ENCODE peak calls at places on chromosomes 6 and 20, in four cellular contexts. One of them, this sample, is unnamed.

GRCh38 chr20:17537959-17538358 is 6.8 kb upstream of the BFSP1 start:
- DNase-seq in HepG2: no peak
- DNase-seq in GM12878: no peak
- DNase-seq in H1: no peak
- DNase-seq in this sample: no peak

GRCh38 chr6:4281341-4282293 is 146.2 kb upstream of the ECI2 start:
- DNase-seq in HepG2: no peak
- DNase-seq in GM12878: peak; percentile 53
- DNase-seq in H1: peak; percentile 44
- DNase-seq in this sample: no peak

GRCh38 chr6:17865798-17866725 is 121.4 kb downstream of the KIF13A start:
- DNase-seq in GM12878: no peak
- DNase-seq in H1: peak; percentile 7
- DNase-seq in HepG2: peak; percentile 53
- DNase-seq in this sample: no peak

GRCh38 chr20:64108731-64109389 is 1.5 kb upstream of the NPBWR2 start:
- DNase-seq in H1: no peak
- DNase-seq in HepG2: no peak
- DNase-seq in GM12878: no peak
- DNase-seq in this sample: no peak

GRCh38 chr6:135282425-135282824 is 101.3 kb downstream of the MYB start:
- DNase-seq in H1: no peak
- DNase-seq in HepG2: no peak
- DNase-seq in GM12878: no peak
- DNase-seq in this sample: no peak

GRCh38 chr6:88004707-88005106 is 42.9 kb upstream of the SPACA1 start:
- DNase-seq in HepG2: no peak
- DNase-seq in H1: no peak
- DNase-seq in GM12878: no peak
- DNase-seq in this sample: no peak

GRCh38 chr6:10441655-10442009 is 26.8 kb upstream of the TFAP2A start:
- DNase-seq in H1: no peak
- DNase-seq in HepG2: no peak
- DNase-seq in GM12878: no peak
- DNase-seq in this sample: no peak

GRCh38 chr20:25389858-25390537 is 637 bp downstream of the ABHD12 start:
- DNase-seq in GM12878: no peak
- DNase-seq in H1: no peak
- DNase-seq in HepG2: no peak
- DNase-seq in this sample: no peak

GRCh38 chr20:21053002-21053762 is 53.0 kb downstream of the LINC00237 start:
- DNase-seq in GM12878: no peak
- DNase-seq in HepG2: peak; percentile 97
- DNase-seq in H1: no peak
- DNase-seq in this sample: peak; percentile 5

GRCh38 chr6:446418-447366 is 55.1 kb downstream of the IRF4 start:
- DNase-seq in H1: no peak
- DNase-seq in GM12878: no peak
- DNase-seq in HepG2: no peak
- DNase-seq in this sample: no peak

GRCh38 chr20:44733341-44734069 is 12.2 kb upstream of the KCNK15 start:
- DNase-seq in H1: no peak
- DNase-seq in HepG2: peak; percentile 67
- DNase-seq in GM12878: no peak
- DNase-seq in this sample: peak; percentile 71

GRCh38 chr20:45044084-45044573 is 56.8 kb downstream of the KCNS1 start:
- DNase-seq in H1: peak; percentile 13
- DNase-seq in GM12878: no peak
- DNase-seq in HepG2: peak; percentile 82
- DNase-seq in this sample: peak; percentile 27

GRCh38 chr6:159100789-159101182 is 56.0 kb upstream of the TAGAP start:
- DNase-seq in HepG2: peak; percentile 15
- DNase-seq in GM12878: no peak
- DNase-seq in H1: no peak
- DNase-seq in this sample: no peak

GRCh38 chr6:170209354-170210025 is 81.4 kb downstream of the DLL1 start:
- DNase-seq in H1: no peak
- DNase-seq in GM12878: no peak
- DNase-seq in HepG2: no peak
- DNase-seq in this sample: no peak

GRCh38 chr20:12775041-12775440 is 233.7 kb upstream of the SPTLC3 start:
- DNase-seq in GM12878: no peak
- DNase-seq in HepG2: no peak
- DNase-seq in H1: no peak
- DNase-seq in this sample: no peak

GRCh38 chr20:58310291-58310782 is 822 bp downstream of the RAB22A start:
- DNase-seq in GM12878: no peak
- DNase-seq in H1: no peak
- DNase-seq in HepG2: peak; percentile 57
- DNase-seq in this sample: no peak

GRCh38 chr6:3480009-3480408 is 23.2 kb upstream of the SLC22A23 start:
- DNase-seq in GM12878: no peak
- DNase-seq in H1: no peak
- DNase-seq in HepG2: no peak
- DNase-seq in this sample: no peak

GRCh38 chr6:131602913-131603312 is 25.1 kb downstream of the MED23 start:
- DNase-seq in H1: no peak
- DNase-seq in GM12878: no peak
- DNase-seq in HepG2: no peak
- DNase-seq in this sample: no peak

GRCh38 chr6:168895102-168895812 is 358.4 kb downstream of the THBS2 start:
- DNase-seq in H1: no peak
- DNase-seq in GM12878: peak; percentile 5
- DNase-seq in HepG2: peak; percentile 71
- DNase-seq in this sample: peak; percentile 46

GRCh38 chr6:33143113-33143760 is 49.0 kb downstream of the COL11A2 start:
- DNase-seq in H1: no peak
- DNase-seq in GM12878: no peak
- DNase-seq in HepG2: no peak
- DNase-seq in this sample: no peak

GRCh38 chr6:143410859-143411270 is 39.6 kb downstream of the ADAT2 start:
- DNase-seq in GM12878: no peak
- DNase-seq in HepG2: peak; percentile 95
- DNase-seq in H1: no peak
- DNase-seq in this sample: no peak

GRCh38 chr6:134590449-134590848 is 272.5 kb upstream of the SGK1 start:
- DNase-seq in HepG2: no peak
- DNase-seq in GM12878: no peak
- DNase-seq in H1: no peak
- DNase-seq in this sample: no peak

GRCh38 chr20:48189177-48189576 is 403.9 kb upstream of the SULF2 start:
- DNase-seq in H1: no peak
- DNase-seq in GM12878: peak; percentile 2
- DNase-seq in HepG2: peak; percentile 63
- DNase-seq in this sample: no peak

GRCh38 chr6:160735523-160735922 is 33.5 kb downstream of the PLG start:
- DNase-seq in GM12878: peak; percentile 48
- DNase-seq in HepG2: no peak
- DNase-seq in H1: no peak
- DNase-seq in this sample: no peak

GRCh38 chr6:160737934-160738333 is 35.9 kb downstream of the PLG start:
- DNase-seq in GM12878: no peak
- DNase-seq in HepG2: no peak
- DNase-seq in H1: no peak
- DNase-seq in this sample: no peak

GRCh38 chr6:160742090-160742489 is 40.0 kb downstream of the PLG start:
- DNase-seq in GM12878: peak; percentile 28
- DNase-seq in HepG2: no peak
- DNase-seq in H1: no peak
- DNase-seq in this sample: no peak

GRCh38 chr6:160734627-160735026 is 32.6 kb downstream of the PLG start:
- DNase-seq in HepG2: no peak
- DNase-seq in H1: no peak
- DNase-seq in GM12878: no peak
- DNase-seq in this sample: no peak

DNA sequence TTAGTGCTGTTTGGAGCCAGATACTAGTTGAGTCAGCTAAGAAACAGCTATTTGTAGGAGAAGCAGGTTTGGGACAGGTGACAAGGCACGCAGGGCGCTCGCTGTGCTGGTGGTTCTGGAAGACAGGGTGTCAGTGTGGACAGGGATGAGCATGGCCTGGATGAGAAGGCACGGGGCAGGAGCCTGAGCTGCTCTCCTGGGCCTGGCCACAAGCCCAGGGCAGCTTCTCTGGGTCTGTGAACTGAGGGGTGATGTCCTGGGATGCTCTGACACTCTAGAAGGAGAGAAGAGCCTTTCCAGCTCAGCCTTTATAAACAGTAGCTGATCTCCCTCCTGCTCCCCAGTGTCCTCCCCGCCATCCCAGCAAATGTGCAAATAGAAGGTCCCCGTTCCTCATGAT is 37.9 kb downstream of the PLG start:
- DNase-seq in GM12878: no peak
- DNase-seq in H1: no peak
- DNase-seq in HepG2: no peak
- DNase-seq in this sample: no peak
- H3K4me1 ChIP-seq in GM12878: peaks cover 44% of the 10 kb centered on the region
- H3K4me1 ChIP-seq in H1: no peaks in the 10 kb centered on the region
- H3K4me1 ChIP-seq in HepG2: no peaks in the 10 kb centered on the region
- H3K4me1 ChIP-seq in this sample: no peaks in the 10 kb centered on the region

GRCh38 chr6:111090766-111091165 is 3.5 kb downstream of the SLC16A10 start:
- DNase-seq in GM12878: no peak
- DNase-seq in HepG2: no peak
- DNase-seq in H1: no peak
- DNase-seq in this sample: no peak

GRCh38 chr6:111101987-111102386 is 14.7 kb downstream of the SLC16A10 start:
- DNase-seq in HepG2: no peak
- DNase-seq in H1: no peak
- DNase-seq in GM12878: no peak
- DNase-seq in this sample: no peak

GRCh38 chr6:111098597-111098996 is 11.3 kb downstream of the SLC16A10 start:
- DNase-seq in GM12878: no peak
- DNase-seq in HepG2: peak; percentile 15
- DNase-seq in H1: no peak
- DNase-seq in this sample: no peak

GRCh38 chr6:111092006-111092405 is 4.7 kb downstream of the SLC16A10 start:
- DNase-seq in GM12878: no peak
- DNase-seq in H1: no peak
- DNase-seq in HepG2: no peak
- DNase-seq in this sample: no peak

GRCh38 chr6:111096246-111096645 is 8.9 kb downstream of the SLC16A10 start:
- DNase-seq in GM12878: no peak
- DNase-seq in H1: no peak
- DNase-seq in HepG2: no peak
- DNase-seq in this sample: no peak
- TF ChIP-seq SUZ12 in GM12878: no peak
- TF ChIP-seq SUZ12 in H1: no peak
- TF ChIP-seq SUZ12 in HepG2: no peak
- TF ChIP-seq SUZ12 in this sample: no peak

GRCh38 chr6:109461733-109462526 is 6.4 kb upstream of the MICAL1 start:
- DNase-seq in GM12878: no peak
- DNase-seq in H1: no peak
- DNase-seq in HepG2: no peak
- DNase-seq in this sample: no peak
- H3K4me1 ChIP-seq in GM12878: peaks cover 34% of the 10 kb centered on the region
- H3K4me1 ChIP-seq in H1: peaks cover 5% of the 10 kb centered on the region
- H3K4me1 ChIP-seq in HepG2: peaks cover 4% of the 10 kb centered on the region
- H3K4me1 ChIP-seq in this sample: peaks cover 4% of the 10 kb centered on the region

GRCh38 chr6:149235130-149235561 is 82.4 kb upstream of the TAB2 start:
- DNase-seq in H1: no peak
- DNase-seq in HepG2: peak; percentile 54
- DNase-seq in GM12878: peak; percentile 69
- DNase-seq in this sample: no peak
- TF ChIP-seq SUZ12 in H1: no peak
- TF ChIP-seq SUZ12 in HepG2: no peak
- TF ChIP-seq SUZ12 in GM12878: no peak
- TF ChIP-seq SUZ12 in this sample: no peak

DNA sequence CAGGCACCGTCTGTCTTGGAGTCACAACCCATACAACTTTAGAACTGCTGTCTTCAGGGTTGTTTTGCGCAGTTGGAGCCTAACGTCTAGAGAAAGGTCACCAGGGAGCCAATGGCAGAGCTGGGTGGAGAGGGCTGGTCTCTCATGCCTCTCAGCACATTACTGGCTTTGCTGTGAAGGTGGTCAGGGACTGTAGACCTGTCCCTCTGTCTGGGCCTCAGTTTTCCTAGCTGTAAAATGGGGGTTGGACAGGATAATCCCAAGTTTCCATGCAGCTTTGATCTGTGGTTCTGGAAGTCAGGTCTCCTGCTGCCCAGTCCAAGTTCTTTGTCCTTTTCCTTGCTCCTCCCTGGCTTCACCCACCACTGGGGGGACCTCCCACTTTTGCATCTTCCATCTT is 52.2 kb upstream of the EPB41L1 start:
- DNase-seq in GM12878: no peak
- DNase-seq in HepG2: no peak
- DNase-seq in H1: no peak
- DNase-seq in this sample: no peak
- H3K4me1 ChIP-seq in GM12878: peaks cover 14% of the 10 kb centered on the region
- H3K4me1 ChIP-seq in HepG2: peaks cover 16% of the 10 kb centered on the region
- H3K4me1 ChIP-seq in H1: peaks cover 5% of the 10 kb centered on the region
- H3K4me1 ChIP-seq in this sample: peaks cover 19% of the 10 kb centered on the region

GRCh38 chr6:79138146-79138545 is 60.1 kb upstream of the PHIP start:
- DNase-seq in HepG2: no peak
- DNase-seq in GM12878: no peak
- DNase-seq in H1: no peak
- DNase-seq in this sample: no peak
- TF ChIP-seq SUZ12 in HepG2: no peak
- TF ChIP-seq SUZ12 in GM12878: no peak
- TF ChIP-seq SUZ12 in H1: no peak
- TF ChIP-seq SUZ12 in this sample: no peak

GRCh38 chr20:54065601-54066038 is 4.8 kb downstream of the BCAS1 start:
- DNase-seq in H1: no peak
- DNase-seq in GM12878: no peak
- DNase-seq in HepG2: no peak
- DNase-seq in this sample: no peak
- H3K4me1 ChIP-seq in H1: peaks cover 19% of the 10 kb centered on the region
- H3K4me1 ChIP-seq in GM12878: peaks cover 31% of the 10 kb centered on the region
- H3K4me1 ChIP-seq in HepG2: peaks cover 44% of the 10 kb centered on the region
- H3K4me1 ChIP-seq in this sample: peaks cover 15% of the 10 kb centered on the region

This sample was measured in NT2/D1.